ENCODE peak calls at places on chromosome 6, in five cellular contexts. One of them, this sample, is unnamed. For H3K79me1, the result is how much of the 10 kb centered on the place peaks cover.

GRCh38 chr6:45136495-45136894 is 191.6 kb upstream of the RUNX2 start:
- DNase-seq in IMR-90: no peak
- DNase-seq in H9: no peak
- DNase-seq in mesendoderm: no peak
- DNase-seq in neuronal stem cell: no peak
- DNase-seq in this sample: no peak

GRCh38 chr6:158642097-158642601 is 2.4 kb downstream of the DYNLT1 start:
- DNase-seq in IMR-90: peak
- DNase-seq in H9: no peak
- DNase-seq in mesendoderm: no peak
- DNase-seq in neuronal stem cell: no peak
- DNase-seq in this sample: no peak

GRCh38 chr6:30556714-30556963 is 350 bp upstream of the GNL1 start:
- DNase-seq in IMR-90: no peak
- DNase-seq in H9: peak
- DNase-seq in mesendoderm: peak
- DNase-seq in neuronal stem cell: no peak
- DNase-seq in this sample: peak

GRCh38 chr6:152295346-152295745 is 341.8 kb downstream of the SYNE1 start:
- DNase-seq in IMR-90: peak
- DNase-seq in H9: no peak
- DNase-seq in mesendoderm: no peak
- DNase-seq in neuronal stem cell: no peak
- DNase-seq in this sample: no peak

GRCh38 chr6:71279321-71279720 is 9.3 kb upstream of the OGFRL1 start:
- DNase-seq in IMR-90: no peak
- DNase-seq in H9: no peak
- DNase-seq in mesendoderm: no peak
- DNase-seq in neuronal stem cell: no peak
- DNase-seq in this sample: no peak

GRCh38 chr6:51533962-51534361 is 553.5 kb downstream of the PKHD1 start:
- DNase-seq in IMR-90: no peak
- DNase-seq in H9: no peak
- DNase-seq in mesendoderm: no peak
- DNase-seq in neuronal stem cell: no peak
- DNase-seq in this sample: no peak

GRCh38 chr6:108275971-108276370 is 15.1 kb upstream of the SNX3 start:
- DNase-seq in IMR-90: no peak
- DNase-seq in H9: no peak
- DNase-seq in mesendoderm: no peak
- DNase-seq in neuronal stem cell: no peak
- DNase-seq in this sample: peak

GRCh38 chr6:166275714-166276166 is 32.5 kb downstream of the PRR18 start:
- DNase-seq in IMR-90: peak
- DNase-seq in H9: peak
- DNase-seq in mesendoderm: peak
- DNase-seq in neuronal stem cell: peak
- DNase-seq in this sample: no peak

GRCh38 chr6:43505718-43506117 is 4.4 kb downstream of the LRRC73 start:
- DNase-seq in IMR-90: no peak
- DNase-seq in H9: no peak
- DNase-seq in mesendoderm: no peak
- DNase-seq in neuronal stem cell: no peak
- DNase-seq in this sample: no peak

GRCh38 chr6:21371676-21372161 is 221.8 kb upstream of the SOX4 start:
- DNase-seq in IMR-90: no peak
- DNase-seq in H9: no peak
- DNase-seq in mesendoderm: peak
- DNase-seq in neuronal stem cell: peak
- DNase-seq in this sample: no peak

GRCh38 chr6:13941902-13942301 is 17.1 kb downstream of the RNF182 start:
- DNase-seq in IMR-90: no peak
- DNase-seq in H9: no peak
- DNase-seq in mesendoderm: peak
- DNase-seq in neuronal stem cell: no peak
- DNase-seq in this sample: no peak

GRCh38 chr6:165599121-165599520 is 63.9 kb downstream of the PDE10A start:
- DNase-seq in IMR-90: no peak
- DNase-seq in H9: no peak
- DNase-seq in mesendoderm: no peak
- DNase-seq in neuronal stem cell: no peak
- DNase-seq in this sample: no peak

GRCh38 chr6:73309534-73309783 is 44.6 kb downstream of the DPPA5 start:
- DNase-seq in IMR-90: no peak
- DNase-seq in H9: no peak
- DNase-seq in mesendoderm: no peak
- DNase-seq in neuronal stem cell: no peak
- DNase-seq in this sample: no peak

GRCh38 chr6:167056370-167056769 is 57.2 kb downstream of the CEP43 start:
- DNase-seq in IMR-90: no peak
- DNase-seq in H9: no peak
- DNase-seq in mesendoderm: no peak
- DNase-seq in neuronal stem cell: no peak
- DNase-seq in this sample: no peak

GRCh38 chr6:98067375-98067774 is 767.0 kb upstream of the POU3F2 start:
- DNase-seq in IMR-90: no peak
- DNase-seq in H9: no peak
- DNase-seq in mesendoderm: peak
- DNase-seq in neuronal stem cell: no peak
- DNase-seq in this sample: no peak

GRCh38 chr6:71211799-71212198 is 76.8 kb upstream of the OGFRL1 start:
- DNase-seq in IMR-90: no peak
- DNase-seq in H9: no peak
- DNase-seq in mesendoderm: no peak
- DNase-seq in neuronal stem cell: no peak
- DNase-seq in this sample: no peak

GRCh38 chr6:158752613-158753012 is 66.6 kb downstream of the EZR start:
- DNase-seq in IMR-90: no peak
- DNase-seq in H9: no peak
- DNase-seq in mesendoderm: no peak
- DNase-seq in neuronal stem cell: no peak
- DNase-seq in this sample: no peak

GRCh38 chr6:161443868-161444267 is 170.0 kb upstream of the AGPAT4 start:
- DNase-seq in IMR-90: no peak
- DNase-seq in H9: peak
- DNase-seq in mesendoderm: peak
- DNase-seq in neuronal stem cell: no peak
- DNase-seq in this sample: peak

GRCh38 chr6:146358341-146359046 is 185.1 kb upstream of the RAB32 start:
- DNase-seq in IMR-90: no peak
- DNase-seq in H9: no peak
- DNase-seq in mesendoderm: peak
- DNase-seq in neuronal stem cell: no peak
- DNase-seq in this sample: no peak

GRCh38 chr6:20605581-20605980 is 71.3 kb downstream of the CDKAL1 start:
- DNase-seq in IMR-90: peak
- DNase-seq in H9: no peak
- DNase-seq in mesendoderm: peak
- DNase-seq in neuronal stem cell: no peak
- DNase-seq in this sample: no peak

GRCh38 chr6:128630213-128630612 is 109.8 kb upstream of the PTPRK start:
- DNase-seq in IMR-90: no peak
- DNase-seq in H9: no peak
- DNase-seq in mesendoderm: no peak
- DNase-seq in neuronal stem cell: no peak
- DNase-seq in this sample: no peak

GRCh38 chr6:150732765-150733539 is 132.6 kb upstream of the MTHFD1L start:
- DNase-seq in IMR-90: no peak
- DNase-seq in H9: no peak
- DNase-seq in mesendoderm: no peak
- DNase-seq in neuronal stem cell: no peak
- DNase-seq in this sample: no peak

GRCh38 chr6:93295631-93296030 is 123.7 kb downstream of the EPHA7 start:
- DNase-seq in IMR-90: no peak
- DNase-seq in H9: no peak
- DNase-seq in mesendoderm: no peak
- DNase-seq in neuronal stem cell: no peak
- DNase-seq in this sample: no peak
- H3K79me1 ChIP-seq in IMR-90: under half
- H3K79me1 ChIP-seq in H9: under half
- H3K79me1 ChIP-seq in mesendoderm: under half
- H3K79me1 ChIP-seq in neuronal stem cell: under half
- H3K79me1 ChIP-seq in this sample: under half

GRCh38 chr6:3725145-3726015 is 26.1 kb downstream of the PXDC1 start:
- DNase-seq in IMR-90: no peak
- DNase-seq in H9: no peak
- DNase-seq in mesendoderm: no peak
- DNase-seq in neuronal stem cell: no peak
- DNase-seq in this sample: no peak
- H3K79me1 ChIP-seq in IMR-90: under half
- H3K79me1 ChIP-seq in H9: under half
- H3K79me1 ChIP-seq in mesendoderm: under half
- H3K79me1 ChIP-seq in neuronal stem cell: under half
- H3K79me1 ChIP-seq in this sample: under half

GRCh38 chr6:35496036-35496850 is 636 bp downstream of the TEAD3 start:
- DNase-seq in IMR-90: no peak
- DNase-seq in H9: no peak
- DNase-seq in mesendoderm: peak
- DNase-seq in neuronal stem cell: peak
- DNase-seq in this sample: no peak
- H3K79me1 ChIP-seq in IMR-90: under half
- H3K79me1 ChIP-seq in H9: under half
- H3K79me1 ChIP-seq in mesendoderm: under half
- H3K79me1 ChIP-seq in neuronal stem cell: under half
- H3K79me1 ChIP-seq in this sample: under half

DNA sequence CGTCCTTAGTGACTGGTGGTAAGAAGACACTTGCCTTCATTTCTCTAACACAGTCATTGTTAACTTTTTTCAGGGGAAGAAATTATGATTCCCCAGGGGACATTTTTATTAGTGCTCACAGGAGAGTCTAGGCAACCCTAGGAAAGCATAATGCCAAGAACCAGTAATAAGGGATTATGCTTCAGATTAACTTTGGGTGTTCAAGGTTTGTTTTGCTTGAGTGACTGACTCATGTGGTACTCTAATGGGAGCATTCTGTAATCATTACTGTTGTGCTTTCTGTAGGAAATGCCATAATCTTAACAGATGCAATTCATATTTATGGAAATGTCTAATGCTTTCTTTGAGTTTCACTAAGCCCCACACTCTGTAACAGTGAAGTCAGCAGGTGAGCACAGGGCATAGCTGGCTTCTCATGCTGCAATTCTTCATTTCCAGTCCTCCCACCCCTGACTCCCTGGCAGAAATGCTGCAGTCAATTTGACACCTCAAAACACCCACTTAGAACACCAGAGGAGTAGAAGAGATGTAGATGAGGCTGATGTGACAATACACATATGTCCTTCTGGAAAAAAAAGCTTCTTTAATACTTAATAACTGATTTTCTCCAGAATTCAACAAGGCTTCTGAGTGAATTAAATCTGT is 263.4 kb upstream of the MAN1A1 start:
- DNase-seq in IMR-90: peak
- DNase-seq in H9: no peak
- DNase-seq in mesendoderm: no peak
- DNase-seq in neuronal stem cell: no peak
- DNase-seq in this sample: no peak
- H3K79me1 ChIP-seq in IMR-90: under half
- H3K79me1 ChIP-seq in H9: under half
- H3K79me1 ChIP-seq in mesendoderm: under half
- H3K79me1 ChIP-seq in neuronal stem cell: under half
- H3K79me1 ChIP-seq in this sample: under half

GRCh38 chr6:15389079-15389758 is 143.3 kb downstream of the JARID2 start:
- DNase-seq in IMR-90: peak
- DNase-seq in H9: no peak
- DNase-seq in mesendoderm: no peak
- DNase-seq in neuronal stem cell: no peak
- DNase-seq in this sample: no peak
- H3K79me1 ChIP-seq in IMR-90: under half
- H3K79me1 ChIP-seq in H9: under half
- H3K79me1 ChIP-seq in mesendoderm: under half
- H3K79me1 ChIP-seq in neuronal stem cell: under half
- H3K79me1 ChIP-seq in this sample: under half

DNA sequence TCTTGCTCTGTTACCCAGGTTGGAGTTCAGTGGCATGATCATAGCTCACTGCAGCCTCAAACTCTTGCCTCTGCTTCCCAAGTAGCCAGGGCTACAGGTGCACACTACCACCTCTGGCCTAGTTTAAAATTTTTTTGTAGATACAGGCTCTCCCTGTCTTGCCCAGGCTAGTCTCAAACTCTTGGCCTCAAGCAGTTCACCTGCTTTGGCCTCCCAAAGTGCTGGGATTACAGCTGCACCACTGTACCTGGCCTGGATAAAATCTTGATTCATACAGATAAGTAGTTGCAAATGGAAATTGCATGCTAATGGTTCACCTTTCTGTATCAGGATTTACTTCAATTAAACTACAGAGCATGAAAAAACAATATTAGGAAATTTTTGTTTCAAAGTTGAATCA is 4.2 kb downstream of the CD2AP start:
- DNase-seq in IMR-90: no peak
- DNase-seq in H9: no peak
- DNase-seq in mesendoderm: no peak
- DNase-seq in neuronal stem cell: no peak
- DNase-seq in this sample: no peak
- H3K79me1 ChIP-seq in IMR-90: under half
- H3K79me1 ChIP-seq in H9: under half
- H3K79me1 ChIP-seq in mesendoderm: under half
- H3K79me1 ChIP-seq in neuronal stem cell: under half
- H3K79me1 ChIP-seq in this sample: under half